ENCODE peak calls at places on chromosomes 5 and 9, in five cellular contexts. One of them, this sample, is unnamed.

GRCh38 chr5:169527863-169528262 is 55.7 kb upstream of the SPDL1 start:
- DNase-seq in BJ: peak
- DNase-seq in GM06990: no peak
- DNase-seq in AG04450: no peak
- DNase-seq in GM13976: no peak
- DNase-seq in this sample: no peak

GRCh38 chr9:121380941-121381340 is 10.9 kb upstream of the STOM start:
- DNase-seq in BJ: no peak
- DNase-seq in GM06990: no peak
- DNase-seq in AG04450: no peak
- DNase-seq in GM13976: no peak
- DNase-seq in this sample: no peak

GRCh38 chr5:111454198-111454606 is 58.1 kb downstream of the STARD4 start:
- DNase-seq in BJ: peak
- DNase-seq in GM06990: no peak
- DNase-seq in AG04450: no peak
- DNase-seq in GM13976: no peak
- DNase-seq in this sample: no peak

GRCh38 chr5:90446961-90447360 is 27.6 kb downstream of the MBLAC2 start:
- DNase-seq in BJ: peak
- DNase-seq in GM06990: no peak
- DNase-seq in AG04450: no peak
- DNase-seq in GM13976: no peak
- DNase-seq in this sample: no peak

GRCh38 chr5:10354048-10354872 is 765 bp downstream of the MARCHF6 start:
- DNase-seq in BJ: no peak
- DNase-seq in GM06990: peak
- DNase-seq in AG04450: no peak
- DNase-seq in GM13976: peak
- DNase-seq in this sample: peak

GRCh38 chr9:101485873-101486692 is 47.6 kb upstream of the RNF20 start:
- DNase-seq in BJ: no peak
- DNase-seq in GM06990: peak
- DNase-seq in AG04450: no peak
- DNase-seq in GM13976: no peak
- DNase-seq in this sample: no peak

GRCh38 chr9:69657269-69657668 is 14.9 kb downstream of the APBA1 start:
- DNase-seq in BJ: no peak
- DNase-seq in GM06990: no peak
- DNase-seq in AG04450: no peak
- DNase-seq in GM13976: no peak
- DNase-seq in this sample: no peak

GRCh38 chr5:156386976-156387375 is 60.0 kb downstream of the SGCD start:
- DNase-seq in BJ: no peak
- DNase-seq in GM06990: no peak
- DNase-seq in AG04450: no peak
- DNase-seq in GM13976: no peak
- DNase-seq in this sample: no peak

GRCh38 chr5:53100606-53101005 is 9.0 kb downstream of the MOCS2 start:
- DNase-seq in BJ: no peak
- DNase-seq in GM06990: no peak
- DNase-seq in AG04450: no peak
- DNase-seq in GM13976: no peak
- DNase-seq in this sample: no peak

GRCh38 chr5:149838881-149839739 is 105.5 kb downstream of the PDE6A start:
- DNase-seq in BJ: no peak
- DNase-seq in GM06990: no peak
- DNase-seq in AG04450: no peak
- DNase-seq in GM13976: no peak
- DNase-seq in this sample: no peak

GRCh38 chr5:149840226-149840825 is 104.3 kb downstream of the PDE6A start:
- DNase-seq in BJ: no peak
- DNase-seq in GM06990: no peak
- DNase-seq in AG04450: no peak
- DNase-seq in GM13976: no peak
- DNase-seq in this sample: no peak

GRCh38 chr5:149839761-149840160 is 104.8 kb downstream of the PDE6A start:
- DNase-seq in BJ: no peak
- DNase-seq in GM06990: no peak
- DNase-seq in AG04450: no peak
- DNase-seq in GM13976: no peak
- DNase-seq in this sample: no peak

GRCh38 chr5:149836451-149837139 is 106.5 kb downstream of the PPARGC1B start:
- DNase-seq in BJ: no peak
- DNase-seq in GM06990: no peak
- DNase-seq in AG04450: no peak
- DNase-seq in GM13976: no peak
- DNase-seq in this sample: peak

GRCh38 chr5:149837680-149838269 is 106.8 kb downstream of the PDE6A start:
- DNase-seq in BJ: no peak
- DNase-seq in GM06990: no peak
- DNase-seq in AG04450: peak
- DNase-seq in GM13976: no peak
- DNase-seq in this sample: no peak
- TF ChIP-seq CTCF in BJ: peak
- TF ChIP-seq CTCF in GM06990: peak
- TF ChIP-seq CTCF in AG04450: peak
- TF ChIP-seq CTCF in GM13976: no peak
- TF ChIP-seq CTCF in this sample: no peak

DNA sequence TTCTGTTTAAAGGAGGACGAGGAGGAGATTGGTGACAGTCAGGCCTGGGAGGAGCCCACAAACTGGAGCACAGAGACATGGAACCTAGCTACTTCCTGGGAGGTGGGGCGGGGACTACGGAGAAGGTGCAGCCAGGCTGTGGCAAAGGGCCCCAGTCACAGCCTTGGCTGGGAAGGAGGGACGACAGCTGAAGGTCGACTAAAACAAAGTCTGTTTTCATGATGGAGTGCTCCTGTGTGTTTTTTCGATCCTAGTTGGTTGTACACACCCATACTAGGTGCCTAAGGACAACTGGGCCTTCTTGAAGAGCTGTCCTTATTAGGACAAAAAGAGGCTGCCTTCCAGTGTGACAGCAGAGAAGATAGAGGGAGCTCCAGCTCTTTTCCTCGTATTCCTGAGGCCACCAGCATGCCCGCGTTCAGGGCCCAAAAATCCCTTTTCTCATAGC is 2.9 kb downstream of the CCDC107 start:
- DNase-seq in BJ: no peak
- DNase-seq in GM06990: no peak
- DNase-seq in AG04450: no peak
- DNase-seq in GM13976: no peak
- DNase-seq in this sample: no peak
- TF ChIP-seq CTCF in BJ: peak
- TF ChIP-seq CTCF in GM06990: peak
- TF ChIP-seq CTCF in AG04450: peak
- TF ChIP-seq CTCF in GM13976: peak
- TF ChIP-seq CTCF in this sample: peak

GRCh38 chr9:134656334-134657034 is 14.9 kb downstream of the COL5A1 start:
- DNase-seq in BJ: no peak
- DNase-seq in GM06990: no peak
- DNase-seq in AG04450: no peak
- DNase-seq in GM13976: no peak
- DNase-seq in this sample: no peak
- TF ChIP-seq CTCF in BJ: no peak
- TF ChIP-seq CTCF in GM06990: no peak
- TF ChIP-seq CTCF in AG04450: peak
- TF ChIP-seq CTCF in GM13976: no peak
- TF ChIP-seq CTCF in this sample: no peak

DNA sequence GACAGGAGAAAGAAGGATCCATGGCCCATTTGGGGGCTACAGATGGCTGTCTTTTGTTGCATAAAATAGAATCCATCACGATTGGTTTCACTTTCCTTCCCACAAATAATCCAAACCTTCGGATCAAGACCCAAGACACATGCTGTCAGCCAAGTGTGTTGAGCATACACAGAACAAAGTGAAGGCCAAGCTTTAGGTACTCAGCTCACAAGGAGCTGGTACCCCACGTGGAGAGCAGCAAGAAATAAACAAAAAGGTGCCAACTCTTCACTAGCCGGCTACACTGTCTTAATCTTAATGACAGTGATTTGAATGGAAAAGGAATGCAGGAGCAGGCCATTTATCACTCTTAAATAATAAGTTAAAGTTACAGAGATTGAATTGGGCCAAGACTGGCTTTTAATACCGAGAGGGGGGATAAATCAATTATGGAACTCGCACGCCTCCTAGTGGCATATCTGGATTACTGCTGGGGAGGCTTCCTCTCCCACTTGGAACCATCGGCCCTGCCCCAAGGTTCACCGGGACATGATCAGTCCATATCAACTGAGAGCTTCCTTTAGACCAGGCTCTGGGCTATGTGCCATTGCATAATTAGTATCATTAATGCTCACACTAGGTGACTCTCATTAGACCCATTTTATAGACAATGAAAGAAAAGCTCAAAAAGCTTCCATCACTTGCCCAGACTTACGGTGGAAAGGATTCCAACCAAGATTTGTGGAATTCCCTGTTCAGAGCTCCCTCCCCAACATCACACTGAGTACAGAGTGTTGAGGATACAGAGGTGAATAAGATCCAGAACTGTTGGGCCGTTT is 94.0 kb downstream of the ACTL7B start:
- DNase-seq in BJ: no peak
- DNase-seq in GM06990: no peak
- DNase-seq in AG04450: peak
- DNase-seq in GM13976: peak
- DNase-seq in this sample: peak
- TF ChIP-seq CTCF in BJ: peak
- TF ChIP-seq CTCF in GM06990: peak
- TF ChIP-seq CTCF in AG04450: peak
- TF ChIP-seq CTCF in GM13976: peak
- TF ChIP-seq CTCF in this sample: peak

DNA sequence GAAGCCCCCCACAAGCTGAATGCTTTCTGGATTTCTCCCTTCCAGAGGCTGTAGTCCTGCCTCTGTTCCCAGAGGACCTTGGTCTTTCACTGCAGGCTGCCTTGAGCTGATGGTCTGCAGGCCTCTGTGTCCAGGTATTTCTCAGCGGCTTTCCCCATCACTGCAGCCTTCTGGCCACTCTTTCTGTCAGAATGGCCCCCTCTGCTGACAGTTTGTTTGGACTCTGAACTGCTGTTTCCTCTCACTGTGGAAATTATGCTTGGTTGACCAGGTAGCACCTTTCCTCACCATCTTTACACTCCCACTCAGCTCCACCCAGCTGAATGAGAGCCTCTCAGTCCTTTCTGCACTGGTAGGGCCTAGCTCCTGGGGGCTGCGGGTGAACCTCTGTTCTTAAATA is 230.0 kb downstream of the TENT4A start:
- DNase-seq in BJ: no peak
- DNase-seq in GM06990: no peak
- DNase-seq in AG04450: no peak
- DNase-seq in GM13976: no peak
- DNase-seq in this sample: no peak
- TF ChIP-seq CTCF in BJ: no peak
- TF ChIP-seq CTCF in GM06990: no peak
- TF ChIP-seq CTCF in AG04450: no peak
- TF ChIP-seq CTCF in GM13976: no peak
- TF ChIP-seq CTCF in this sample: no peak

GRCh38 chr9:135440620-135441019 is 39.0 kb upstream of the PPP1R26 start:
- DNase-seq in BJ: no peak
- DNase-seq in GM06990: no peak
- DNase-seq in AG04450: no peak
- DNase-seq in GM13976: no peak
- DNase-seq in this sample: no peak
- TF ChIP-seq CTCF in BJ: no peak
- TF ChIP-seq CTCF in GM06990: no peak
- TF ChIP-seq CTCF in AG04450: no peak
- TF ChIP-seq CTCF in GM13976: no peak
- TF ChIP-seq CTCF in this sample: no peak

DNA sequence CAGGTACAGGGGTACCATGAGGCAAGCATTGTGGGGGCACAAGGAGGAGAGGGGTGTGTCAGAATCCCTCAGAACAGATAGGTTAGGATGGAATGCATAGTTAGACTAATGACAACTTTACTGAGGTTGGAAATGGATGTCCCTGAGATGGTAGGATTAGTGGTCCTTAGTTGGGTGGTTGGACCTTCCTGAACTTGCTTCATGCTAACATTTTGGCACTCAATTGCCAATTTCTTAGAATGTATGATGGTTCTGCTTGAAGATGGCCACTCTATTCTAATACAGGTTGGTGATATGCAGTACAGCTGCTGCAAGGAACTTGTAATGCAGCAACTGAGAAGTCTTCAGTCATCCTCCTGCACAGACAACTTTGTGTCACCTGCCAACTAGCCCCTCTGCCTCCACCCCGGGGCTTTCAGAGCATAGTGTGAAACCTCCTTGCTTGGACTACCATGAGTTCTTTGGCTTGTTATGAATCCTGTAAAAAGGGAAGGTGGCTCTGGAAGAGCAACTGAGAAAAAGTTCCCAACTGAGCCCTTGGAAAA is 5.4 kb downstream of the CCNI2 start:
- DNase-seq in BJ: no peak
- DNase-seq in GM06990: no peak
- DNase-seq in AG04450: no peak
- DNase-seq in GM13976: no peak
- DNase-seq in this sample: no peak
- TF ChIP-seq CTCF in BJ: no peak
- TF ChIP-seq CTCF in GM06990: no peak
- TF ChIP-seq CTCF in AG04450: no peak
- TF ChIP-seq CTCF in GM13976: no peak
- TF ChIP-seq CTCF in this sample: no peak

GRCh38 chr5:93583799-93584530 is 943 bp downstream of the NR2F1 start:
- DNase-seq in BJ: no peak
- DNase-seq in GM06990: no peak
- DNase-seq in AG04450: no peak
- DNase-seq in GM13976: peak
- DNase-seq in this sample: no peak

GRCh38 chr5:93581738-93582414 is 857 bp upstream of the NR2F1-AS1 start:
- DNase-seq in BJ: no peak
- DNase-seq in GM06990: no peak
- DNase-seq in AG04450: peak
- DNase-seq in GM13976: no peak
- DNase-seq in this sample: no peak

GRCh38 chr5:93584531-93585053 is 1.6 kb downstream of the NR2F1 start:
- DNase-seq in BJ: no peak
- DNase-seq in GM06990: no peak
- DNase-seq in AG04450: no peak
- DNase-seq in GM13976: no peak
- DNase-seq in this sample: no peak

GRCh38 chr5:93583525-93583798 is 440 bp downstream of the NR2F1 start:
- DNase-seq in BJ: no peak
- DNase-seq in GM06990: no peak
- DNase-seq in AG04450: no peak
- DNase-seq in GM13976: no peak
- DNase-seq in this sample: no peak

GRCh38 chr5:93582677-93583524 is at the start of gene NR2F1:
- DNase-seq in BJ: peak
- DNase-seq in GM06990: no peak
- DNase-seq in AG04450: peak
- DNase-seq in GM13976: peak
- DNase-seq in this sample: no peak
- TF ChIP-seq CTCF in BJ: no peak
- TF ChIP-seq CTCF in GM06990: no peak
- TF ChIP-seq CTCF in AG04450: no peak
- TF ChIP-seq CTCF in GM13976: no peak
- TF ChIP-seq CTCF in this sample: no peak

GRCh38 chr9:133939845-133940244 is 52.3 kb downstream of the VAV2 start:
- DNase-seq in BJ: no peak
- DNase-seq in GM06990: no peak
- DNase-seq in AG04450: no peak
- DNase-seq in GM13976: no peak
- DNase-seq in this sample: no peak
- TF ChIP-seq CTCF in BJ: no peak
- TF ChIP-seq CTCF in GM06990: no peak
- TF ChIP-seq CTCF in AG04450: no peak
- TF ChIP-seq CTCF in GM13976: no peak
- TF ChIP-seq CTCF in this sample: no peak

This sample was measured in GM10248.